ENCODE peak calls at places on chromosomes 4 and X, in four cellular contexts. L, V, P and O are unnamed samples.

GRCh38 chrX:63250253-63250868 is 100.8 kb downstream of the SPIN4 start:
- DNase-seq in L (peak; percentile 86), V (peak; percentile 39), P (peak; percentile 64), O (peak; percentile 7)

GRCh38 chrX:21959362-21960051 is 19.0 kb downstream of the SMS start:
- DNase-seq in L (no peak), V (no peak), P (no peak), O (no peak)

GRCh38 chrX:154649864-154650510 is 3.4 kb downstream of the CTAG2 start:
- DNase-seq in L (no peak), V (no peak), P (no peak), O (peak; percentile 40)

GRCh38 chr4:44629280-44629866 is 22.1 kb downstream of the YIPF7 start:
- DNase-seq in L (peak; percentile 75), V (peak; percentile 45), P (peak; percentile 23), O (peak; percentile 30)

GRCh38 chrX:132831336-132831973 is 127.0 kb downstream of the HS6ST2 start:
- DNase-seq in L (no peak), V (no peak), P (no peak), O (no peak)

GRCh38 chr4:99808260-99808857 is 8.3 kb upstream of the DAPP1 start:
- DNase-seq in L (peak; percentile 68), V (peak; percentile 50), P (peak; percentile 6), O (peak; percentile 49)

GRCh38 chr4:85778809-85779124 is 303.8 kb downstream of the ARHGAP24 start:
- DNase-seq in L (peak; percentile 65), V (no peak), P (no peak), O (no peak)

GRCh38 chr4:139603576-139604387 is 47.8 kb upstream of the SETD7 start:
- DNase-seq in L (peak; percentile 88), V (peak; percentile 66), P (peak; percentile 45), O (no peak)

GRCh38 chr4:164529058-164529457 is 224.9 kb upstream of the SMIM31 start:
- DNase-seq in L (no peak), V (no peak), P (no peak), O (no peak)

GRCh38 chr4:73821325-73821724 is 15.2 kb upstream of the CXCL6 start:
- DNase-seq in L (no peak), V (no peak), P (no peak), O (no peak)

GRCh38 chrX:45527834-45528233 is 327.2 kb upstream of the DIPK2B start:
- DNase-seq in L (peak; percentile 45), V (no peak), P (peak; percentile 22), O (no peak)

GRCh38 chrX:132292753-132293152 is 73.5 kb upstream of the RAP2C start:
- DNase-seq in L (peak; percentile 83), V (peak; percentile 31), P (peak; percentile 22), O (peak; percentile 73)

GRCh38 chr4:71187399-71188196 is 151.2 kb upstream of the SLC4A4 start:
- DNase-seq in L (peak; percentile 75), V (peak; percentile 14), P (peak; percentile 51), O (peak; percentile 79)

GRCh38 chr4:170464614-170465197 is 374.9 kb upstream of the AADAT start:
- DNase-seq in L (no peak), V (no peak), P (no peak), O (peak; percentile 21)

GRCh38 chr4:96598465-96598864 is 758.6 kb downstream of the PDHA2 start:
- DNase-seq in L (no peak), V (no peak), P (no peak), O (peak; percentile 6)

GRCh38 chr4:10656420-10656819 is 28.1 kb downstream of the CLNK start:
- DNase-seq in L (no peak), V (no peak), P (no peak), O (no peak)

GRCh38 chr4:2482693-2483092 is 13.8 kb downstream of the RNF4 start:
- DNase-seq in L (peak; percentile 61), V (no peak), P (peak; percentile 55), O (no peak)

GRCh38 chrX:45750639-45751038 is 550.0 kb upstream of the DIPK2B start:
- DNase-seq in L (peak; percentile 22), V (no peak), P (peak; percentile 50), O (no peak)

GRCh38 chrX:110097920-110098319 is 95.0 kb downstream of the TMEM164 start:
- DNase-seq in L (no peak), V (no peak), P (no peak), O (no peak)

GRCh38 chr4:179051211-179051610 is 1609.0 kb upstream of the AGA start:
- DNase-seq in L (no peak), V (no peak), P (no peak), O (no peak)

GRCh38 chrX:124388562-124388961 is 42.2 kb downstream of the SH2D1A start:
- DNase-seq in L (peak; percentile 77), V (peak; percentile 32), P (peak; percentile 3), O (peak; percentile 16)

GRCh38 chr4:185307136-185307950 is 88.4 kb downstream of the LRP2BP start:
- DNase-seq in L (no peak), V (no peak), P (peak; percentile 55), O (peak; percentile 42)

GRCh38 chrX:8726031-8726652 is 5.8 kb downstream of the ANOS1 start:
- DNase-seq in L (peak; percentile 34), V (no peak), P (peak; percentile 64), O (no peak)

GRCh38 chr4:53455766-53456165 is 78.3 kb downstream of the FIP1L1 start:
- DNase-seq in L (no peak), V (no peak), P (no peak), O (no peak)

GRCh38 chrX:105533951-105534350 is 288.4 kb upstream of the NRK start:
- DNase-seq in L (peak; percentile 21), V (no peak), P (no peak), O (no peak)

GRCh38 chrX:20463296-20464075 is 196.8 kb upstream of the RPS6KA3 start:
- DNase-seq in L (no peak), V (no peak), P (no peak), O (no peak)

GRCh38 chr4:128333309-128334006 is 45.8 kb upstream of the PGRMC2 start:
- DNase-seq in L (no peak), V (no peak), P (no peak), O (no peak)

GRCh38 chr4:179307297-179308136 is 1865.3 kb upstream of the AGA start:
- DNase-seq in L (peak; percentile 34), V (peak; percentile 33), P (peak; percentile 2), O (peak; percentile 47)

GRCh38 chr4:163548481-163549243 is 54.2 kb downstream of the TMA16 start:
- DNase-seq in L (peak; percentile 82), V (peak; percentile 21), P (peak; percentile 35), O (peak; percentile 46)

GRCh38 chr4:88606832-88607231 is 14.6 kb downstream of the HERC3 start:
- DNase-seq in L (no peak), V (no peak), P (no peak), O (no peak)

GRCh38 chr4:88610771-88611170 is 18.5 kb downstream of the HERC3 start:
- DNase-seq in L (peak; percentile 50), V (no peak), P (peak; percentile 91), O (no peak)

GRCh38 chr4:88609387-88609786 is 17.1 kb downstream of the HERC3 start:
- DNase-seq in L (no peak), V (no peak), P (no peak), O (no peak)

GRCh38 chr4:88604978-88605678 is 12.8 kb downstream of the HERC3 start:
- DNase-seq in L (no peak), V (no peak), P (no peak), O (no peak)

GRCh38 chr4:88605744-88606143 is 13.5 kb downstream of the HERC3 start:
- DNase-seq in L (no peak), V (no peak), P (no peak), O (no peak)
- H3K4me3 ChIP-seq in L (no peak overlapping the region), V (no peak overlapping the region), P (no peak overlapping the region), O (no peak overlapping the region)

DNA sequence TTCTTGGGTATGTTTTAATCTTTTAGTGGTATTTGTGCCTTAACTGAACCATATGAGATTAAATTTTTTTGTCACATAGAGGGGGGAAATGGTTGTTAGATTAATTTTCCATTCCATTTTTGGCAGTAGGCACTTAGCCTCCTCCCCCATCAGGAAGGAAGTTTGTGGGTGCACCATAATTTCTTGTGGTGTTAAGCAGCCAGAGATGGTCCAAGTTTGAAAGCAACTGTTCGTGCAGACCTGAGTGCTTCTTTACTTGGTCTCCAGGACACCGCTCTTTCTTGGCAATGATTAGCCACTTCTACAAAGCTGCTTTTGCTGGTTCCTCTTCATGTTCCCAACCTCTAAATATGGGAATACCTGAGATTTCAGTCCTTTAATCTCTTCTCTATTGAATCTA is 92.6 kb upstream of the RPL34 start:
- DNase-seq in L (no peak), V (no peak), P (no peak), O (no peak)
- H3K4me3 ChIP-seq in L (no peak overlapping the region), V (no peak overlapping the region), P (no peak overlapping the region), O (no peak overlapping the region)

GRCh38 chr4:5921074-5921473 is 28.2 kb upstream of the CRMP1 start:
- DNase-seq in L (no peak), V (no peak), P (no peak), O (no peak)
- H3K4me3 ChIP-seq in L (no peak overlapping the region), V (no peak overlapping the region), P (no peak overlapping the region), O (no peak overlapping the region)

GRCh38 chrX:115948018-115948923 is 222.3 kb upstream of the AGTR2 start:
- DNase-seq in L (no peak), V (no peak), P (no peak), O (peak; percentile 36)

GRCh38 chrX:115952417-115953092 is 218.0 kb upstream of the AGTR2 start:
- DNase-seq in L (no peak), V (no peak), P (no peak), O (peak; percentile 53)

GRCh38 chrX:115946059-115946458 is 224.5 kb upstream of the AGTR2 start:
- DNase-seq in L (no peak), V (no peak), P (no peak), O (no peak)

GRCh38 chrX:115949900-115950822 is 220.4 kb upstream of the AGTR2 start:
- DNase-seq in L (no peak), V (no peak), P (no peak), O (peak; percentile 74)
- H3K4me3 ChIP-seq in L (no peak overlapping the region), V (no peak overlapping the region), P (no peak overlapping the region), O (no peak overlapping the region)

GRCh38 chr4:152734015-152734698 is 45.4 kb downstream of the TIGD4 start:
- DNase-seq in L (no peak), V (no peak), P (no peak), O (no peak)

GRCh38 chr4:152738812-152739211 is 40.7 kb downstream of the TIGD4 start:
- DNase-seq in L (peak; percentile 14), V (no peak), P (no peak), O (no peak)

GRCh38 chr4:152735302-152735917 is 44.1 kb downstream of the TIGD4 start:
- DNase-seq in L (peak; percentile 61), V (no peak), P (peak; percentile 14), O (no peak)

GRCh38 chr4:152734699-152735050 is 44.9 kb downstream of the TIGD4 start:
- DNase-seq in L (no peak), V (no peak), P (no peak), O (no peak)

DNA sequence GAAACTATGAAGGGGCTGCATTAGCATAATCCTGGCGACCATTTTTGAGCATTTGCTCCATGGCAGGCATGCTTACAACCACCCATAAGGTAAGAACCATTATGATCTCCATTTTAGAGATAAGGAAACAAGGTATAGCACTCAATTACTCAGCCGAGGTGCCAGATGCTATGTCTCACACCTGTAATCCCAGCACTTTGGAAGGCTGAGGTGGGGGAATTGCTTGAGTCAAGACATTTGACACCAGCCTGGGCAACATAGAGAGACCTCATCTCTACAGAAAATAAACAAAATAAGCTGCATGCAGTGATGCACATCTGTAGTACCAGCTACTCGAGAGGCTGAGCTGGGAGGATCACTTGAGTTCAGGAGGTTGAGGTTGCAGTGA is 43.6 kb downstream of the TIGD4 start:
- DNase-seq in L (no peak), V (no peak), P (no peak), O (no peak)
- H3K4me3 ChIP-seq in L (no peak overlapping the region), V (no peak overlapping the region), P (no peak overlapping the region), O (no peak overlapping the region)

GRCh38 chrX:133986008-133986683 is 752 bp upstream of the GPC3 start:
- DNase-seq in L (no peak), V (no peak), P (no peak), O (no peak)
- H3K4me3 ChIP-seq in L (peak overlapping the region; percentile 69), V (peak overlapping the region; percentile 83), P (no peak overlapping the region), O (peak overlapping the region; percentile 54)